ENCODE peak calls at places on chromosome 17, in four cellular contexts. Z, E, O and S are unnamed samples. For H3K27me3, the result is how much of the 10 kb centered on the place peaks cover.

GRCh38 chr17:43477832-43478634 is 5.7 kb upstream of the DHX8 start:
- DNase-seq in Z (no peak), E (no peak), O (no peak), S (no peak)

GRCh38 chr17:63503330-63503685 is 19.9 kb upstream of the KCNH6 start:
- DNase-seq in Z (no peak), E (no peak), O (no peak), S (no peak)

GRCh38 chr17:19755821-19756510 is 7.9 kb upstream of the ALDH3A1 start:
- DNase-seq in Z (no peak), E (no peak), O (no peak), S (peak)

GRCh38 chr17:48335858-48336500 is 94.0 kb downstream of the SKAP1 start:
- DNase-seq in Z (no peak), E (no peak), O (peak), S (peak)

GRCh38 chr17:78019976-78020716 is 61.6 kb downstream of the TNRC6C start:
- DNase-seq in Z (no peak), E (no peak), O (no peak), S (no peak)

GRCh38 chr17:82734987-82735866 is at the start of gene FN3K:
- DNase-seq in Z (peak), E (peak), O (peak), S (peak)

GRCh38 chr17:41103896-41104295 is 1.3 kb upstream of the KRTAP4-9 start:
- DNase-seq in Z (no peak), E (no peak), O (peak), S (no peak)

GRCh38 chr17:63954402-63955063 is 18.2 kb downstream of the SCN4A start:
- DNase-seq in Z (no peak), E (no peak), O (no peak), S (no peak)

GRCh38 chr17:57636274-57636673 is 108.8 kb downstream of the CCDC182 start:
- DNase-seq in Z (no peak), E (no peak), O (no peak), S (peak)

GRCh38 chr17:50944902-50945720 is 79.0 kb upstream of the TOB1 start:
- DNase-seq in Z (no peak), E (no peak), O (no peak), S (peak)

GRCh38 chr17:74851612-74852236 is 8.0 kb downstream of the GRIN2C start:
- DNase-seq in Z (no peak), E (no peak), O (no peak), S (peak)

GRCh38 chr17:41976142-41976768 is 9.7 kb downstream of the CNP start:
- DNase-seq in Z (no peak), E (no peak), O (no peak), S (peak)

GRCh38 chr17:44444735-44445105 is 55.3 kb upstream of the ITGA2B start:
- DNase-seq in Z (no peak), E (peak), O (peak), S (no peak)

GRCh38 chr17:63142836-63143235 is 176.8 kb downstream of the TANC2 start:
- DNase-seq in Z (no peak), E (no peak), O (no peak), S (no peak)

GRCh38 chr17:62869885-62870580 is 61.9 kb upstream of the MARCHF10 start:
- DNase-seq in Z (no peak), E (peak), O (peak), S (peak)

GRCh38 chr17:30117548-30118155 is 1.0 kb downstream of the NSRP1 start:
- DNase-seq in Z (no peak), E (no peak), O (peak), S (no peak)

GRCh38 chr17:73291260-73291801 is 20.5 kb downstream of the CDC42EP4 start:
- DNase-seq in Z (no peak), E (peak), O (peak), S (no peak)

GRCh38 chr17:882827-883585 is 96.6 kb downstream of the NXN start:
- DNase-seq in Z (no peak), E (peak), O (peak), S (no peak)

GRCh38 chr17:81102352-81102751 is 63.0 kb upstream of the PVALEF start:
- DNase-seq in Z (no peak), E (no peak), O (no peak), S (no peak)

GRCh38 chr17:81102869-81103268 is 62.4 kb upstream of the PVALEF start:
- DNase-seq in Z (no peak), E (no peak), O (no peak), S (peak)

GRCh38 chr17:81099888-81100287 is 64.9 kb downstream of the BAIAP2 start:
- DNase-seq in Z (no peak), E (no peak), O (no peak), S (no peak)

GRCh38 chr17:81101614-81102306 is 63.5 kb upstream of the PVALEF start:
- DNase-seq in Z (peak), E (peak), O (peak), S (peak)

GRCh38 chr17:81100668-81101067 is 64.6 kb upstream of the PVALEF start:
- DNase-seq in Z (no peak), E (no peak), O (no peak), S (no peak)
- H3K27me3 ChIP-seq in Z (under half), E (under half), O (under half), S (under half)

DNA sequence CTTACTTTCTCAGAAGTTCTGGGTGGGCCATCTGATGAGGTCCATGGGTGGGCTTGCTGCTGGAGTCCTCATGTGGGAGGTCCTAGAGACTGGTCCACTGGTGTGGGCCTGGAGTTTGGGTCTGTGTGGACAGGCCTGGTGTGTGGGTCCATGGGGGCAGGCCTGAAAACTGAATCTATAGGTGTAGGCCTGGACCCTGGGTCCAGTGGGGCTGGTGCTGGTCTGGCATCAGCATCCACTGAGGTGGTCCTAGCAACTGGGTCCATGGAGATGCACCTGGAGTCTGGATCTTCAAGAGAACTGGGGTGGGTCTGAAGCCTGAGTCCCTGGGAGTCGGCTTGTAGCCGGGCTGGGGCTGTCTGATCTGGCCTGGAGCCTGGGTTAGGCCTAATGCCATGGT is 253.8 kb upstream of the CCL2 start:
- DNase-seq in Z (no peak), E (no peak), O (no peak), S (no peak)
- H3K27me3 ChIP-seq in Z (under half), E (under half), O (under half), S (under half)

DNA sequence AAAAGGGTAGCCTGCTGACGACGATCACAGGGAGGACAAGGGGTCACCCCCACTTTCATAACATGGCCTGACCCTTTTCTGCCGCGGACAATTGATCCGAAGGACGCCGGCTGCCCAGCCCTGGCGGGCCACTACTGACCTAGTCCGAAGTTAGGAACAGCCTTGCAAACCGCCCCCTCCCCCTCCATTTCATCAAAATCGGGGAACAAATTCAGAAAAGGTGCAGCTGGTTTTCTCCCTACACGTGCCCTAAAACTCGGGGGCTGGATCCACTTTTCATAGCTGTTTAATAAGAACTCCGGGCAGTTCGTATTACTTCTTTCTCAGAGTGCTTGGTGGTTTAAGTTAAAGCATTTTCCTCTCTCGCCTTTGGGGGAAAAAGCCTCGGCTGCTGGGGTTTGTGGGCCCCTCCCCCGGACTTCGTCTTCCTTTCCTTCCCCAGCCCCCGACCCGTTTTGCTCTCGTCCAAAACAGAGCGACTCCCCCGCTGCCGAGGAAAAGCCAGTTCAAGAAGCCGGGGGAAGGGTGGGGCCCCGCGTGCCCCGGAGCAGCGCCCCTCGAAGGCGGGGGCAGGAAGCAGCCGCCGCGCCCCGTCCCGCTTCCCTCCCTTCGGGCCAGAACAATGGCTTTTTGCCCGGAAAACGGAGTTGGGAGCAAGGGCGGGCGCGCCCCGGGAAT is 643 bp upstream of the CBX2 start:
- DNase-seq in Z (peak), E (peak), O (peak), S (peak)
- H3K27me3 ChIP-seq in Z (under half), E (under half), O (under half), S (under half)

GRCh38 chr17:31391496-31391949 is at the start of gene RAB11FIP4:
- DNase-seq in Z (peak), E (no peak), O (peak), S (peak)

GRCh38 chr17:31394544-31394943 is 3.1 kb downstream of the RAB11FIP4 start:
- DNase-seq in Z (peak), E (peak), O (peak), S (peak)

GRCh38 chr17:31393749-31394146 is 2.3 kb downstream of the RAB11FIP4 start:
- DNase-seq in Z (peak), E (no peak), O (no peak), S (no peak)

GRCh38 chr17:31392002-31392855 is 754 bp downstream of the RAB11FIP4 start:
- DNase-seq in Z (peak), E (no peak), O (no peak), S (peak)

GRCh38 chr17:31392856-31393748 is 1.6 kb downstream of the RAB11FIP4 start:
- DNase-seq in Z (peak), E (no peak), O (no peak), S (peak)
- H3K27me3 ChIP-seq in Z (under half), E (under half), O (under half), S (under half)

DNA sequence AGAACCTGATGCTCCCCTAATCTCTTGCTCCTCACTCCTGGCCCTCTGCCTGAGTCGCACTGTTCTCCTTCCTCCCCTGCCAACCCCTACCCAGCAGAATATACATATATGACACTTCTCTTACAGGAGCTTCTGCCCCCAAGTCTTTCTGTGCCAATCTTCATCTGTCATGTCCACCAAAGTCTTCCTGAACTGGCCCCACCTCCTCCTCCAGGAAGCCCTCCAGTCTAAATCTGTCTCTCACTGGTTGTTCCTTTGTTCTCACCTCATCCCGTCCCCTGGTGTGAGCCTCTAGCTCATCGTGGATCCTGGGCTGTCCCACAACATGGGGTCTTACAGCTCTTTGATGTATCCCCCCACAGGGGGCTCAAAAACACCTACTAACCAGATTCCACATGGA is 8.3 kb downstream of the CRHR1 start:
- DNase-seq in Z (no peak), E (no peak), O (no peak), S (no peak)
- H3K27me3 ChIP-seq in Z (under half), E (under half), O (under half), S (under half)

DNA sequence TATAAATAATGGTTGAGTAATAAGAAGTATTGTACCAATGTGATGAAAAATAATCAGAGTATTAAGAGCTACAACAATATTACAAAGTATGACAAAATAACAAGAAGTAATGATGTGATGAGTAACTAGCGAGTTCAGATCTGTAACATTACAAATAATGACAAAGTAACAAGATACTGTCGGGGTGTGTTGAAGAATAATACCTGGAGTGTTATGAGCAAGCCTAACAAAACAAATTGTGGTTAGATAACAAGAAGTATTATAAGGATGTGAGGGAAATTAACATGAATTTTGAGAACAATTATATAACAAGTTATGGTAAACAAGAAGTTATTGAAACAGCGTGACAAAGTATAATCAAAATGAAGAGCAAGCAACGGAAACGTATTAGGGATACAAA is 1.3 kb downstream of the TBX4 start:
- DNase-seq in Z (no peak), E (no peak), O (no peak), S (peak)
- H3K27me3 ChIP-seq in Z (under half), E (half or more), O (under half), S (half or more)

DNA sequence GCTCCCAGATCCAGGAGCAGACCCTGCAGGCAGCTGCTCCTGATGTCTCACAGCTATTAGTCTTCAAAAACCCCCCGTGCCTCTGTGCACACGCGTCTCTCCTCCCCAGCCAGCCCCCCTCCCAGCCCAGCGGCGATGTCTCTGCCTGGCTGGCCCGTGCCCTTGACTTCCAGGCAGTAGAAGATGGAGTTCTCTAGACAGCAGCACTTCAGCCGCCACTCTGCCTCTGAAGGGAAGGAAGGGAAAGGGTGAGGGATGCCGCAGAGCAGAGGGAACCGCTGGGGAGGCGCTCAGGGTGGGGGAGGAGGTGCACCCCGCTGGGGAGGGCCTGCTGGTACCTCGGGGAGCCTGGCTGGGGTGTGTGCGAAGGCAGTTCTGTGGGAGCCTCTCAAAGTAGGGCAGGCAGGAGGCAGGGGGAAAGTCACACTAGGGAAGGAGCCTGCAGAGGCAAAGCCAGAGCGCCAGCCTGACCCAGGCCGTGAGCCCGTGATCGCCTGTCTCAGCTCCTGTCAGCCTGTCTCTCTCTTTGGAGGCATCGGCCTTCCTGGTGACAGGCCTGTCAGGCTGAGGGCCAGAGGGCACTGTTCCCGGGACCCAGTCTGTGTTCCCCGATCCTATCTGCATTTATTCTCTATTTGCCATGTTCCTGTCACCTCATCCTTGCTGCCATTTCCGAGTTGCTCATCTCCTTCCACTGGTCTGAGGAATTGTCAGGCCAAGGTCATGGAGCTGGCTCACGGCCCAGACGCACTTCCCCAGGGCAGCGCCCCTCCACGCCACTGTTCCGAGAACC is 4.5 kb downstream of the PRCD start:
- DNase-seq in Z (no peak), E (no peak), O (no peak), S (peak)
- H3K27me3 ChIP-seq in Z (under half), E (under half), O (under half), S (under half)

GRCh38 chr17:49898547-49899490 is 51.0 kb upstream of the TAC4 start:
- DNase-seq in Z (no peak), E (no peak), O (no peak), S (peak)
- H3K27me3 ChIP-seq in Z (under half), E (half or more), O (under half), S (under half)